ENCODE peak calls at places on chromosomes 3 and 15, in four cellular contexts. X is mesothelial cell of epicardium, P is HCEC 1CT, Q is HFFc6. M is an unnamed sample.

GRCh38 chr15:76793162-76793561 is 112.0 kb downstream of the SCAPER start:
- DNase-seq in Q (no peak), P (no peak), X (no peak), M (no peak)

GRCh38 chr3:184620101-184620798 is 58.7 kb downstream of the EPHB3 start:
- DNase-seq in P (peak; percentile 63), Q (peak; percentile 25), X (no peak), M (no peak)

GRCh38 chr15:61144055-61144454 is 85.0 kb downstream of the RORA start:
- DNase-seq in P (no peak), Q (no peak), X (no peak), M (no peak)

GRCh38 chr3:40971191-40972168 is 227.8 kb upstream of the CTNNB1 start:
- DNase-seq in Q (peak; percentile 92), P (peak; percentile 92), X (no peak), M (no peak)

GRCh38 chr15:33005582-33005981 is 188.9 kb downstream of the FMN1 start:
- DNase-seq in Q (no peak), X (no peak), P (no peak), M (no peak)

GRCh38 chr15:100879046-100879445 is 585 bp upstream of the ALDH1A3 start:
- DNase-seq in X (no peak), P (no peak), Q (no peak), M (no peak)

GRCh38 chr15:64398575-64398974 is 10.9 kb downstream of the TRIP4 start:
- DNase-seq in P (no peak), X (no peak), Q (no peak), M (no peak)

GRCh38 chr3:197520311-197521276 is 35.2 kb downstream of the BDH1 start:
- DNase-seq in X (no peak), P (no peak), Q (peak; percentile 51), M (peak; percentile 80)

GRCh38 chr3:166902374-166902773 is 477.7 kb downstream of the ZBBX start:
- DNase-seq in P (no peak), Q (no peak), X (no peak), M (no peak)

GRCh38 chr3:47104259-47104658 is 59.7 kb downstream of the SETD2 start:
- DNase-seq in P (no peak), X (no peak), Q (no peak), M (no peak)

GRCh38 chr15:99511529-99511864 is 54.3 kb upstream of the MEF2A start:
- DNase-seq in X (no peak), P (no peak), Q (no peak), M (no peak)

GRCh38 chr3:65953881-65954733 is 84.6 kb downstream of the MAGI1 start:
- DNase-seq in Q (no peak), P (no peak), X (no peak), M (no peak)

GRCh38 chr3:72889310-72890165 is 1.7 kb downstream of the GXYLT2 start:
- DNase-seq in Q (no peak), X (no peak), P (no peak), M (no peak)

GRCh38 chr3:8324727-8325126 is 176.9 kb upstream of the LMCD1 start:
- DNase-seq in Q (peak; percentile 27), P (peak; percentile 38), X (no peak), M (no peak)

GRCh38 chr15:95371664-95372063 is 958.8 kb upstream of the NR2F2 start:
- DNase-seq in P (peak; percentile 39), Q (no peak), X (no peak), M (no peak)